ENCODE peak calls at places on chromosomes 12 and 14, in ten cellular contexts. Y is H1, T is upper lobe of right lung, P is cardiac muscle cell, Q is osteoblast, V is A549, O is neural progenitor cell, M is fibroblast of pulmonary artery, C is cardiac fibroblast, Z is transverse colon. U is an unnamed sample.

GRCh38 chr14:105974902-105975301 is 448.5 kb downstream of the TMEM121 start:
- DNase-seq in P (no peak), Z (peak), Q (no peak), M (no peak), T (no peak), Y (peak), V (peak), C (no peak), O (no peak), U (no peak)

GRCh38 chr14:90276627-90277367 is 20.4 kb downstream of the PSMC1 start:
- DNase-seq in C (no peak), Q (peak), V (no peak), T (peak), Z (no peak), Y (no peak), M (no peak), P (peak), O (peak), U (peak)

GRCh38 chr12:9761407-9761736 is 671 bp upstream of the CD69 start:
- DNase-seq in Z (no peak), T (no peak), M (no peak), Y (no peak), Q (no peak), O (no peak), P (no peak), C (no peak), V (no peak), U (no peak)

GRCh38 chr12:76183459-76184186 is 99.1 kb upstream of the NAP1L1 start:
- DNase-seq in Z (no peak), M (peak), C (peak), Q (peak), V (peak), O (no peak), P (peak), T (no peak), Y (no peak), U (peak)

GRCh38 chr12:41962171-41962572 is 182.5 kb downstream of the GXYLT1 start:
- DNase-seq in T (no peak), M (no peak), P (no peak), C (no peak), Q (no peak), O (no peak), Y (no peak), Z (no peak), V (no peak), U (no peak)

GRCh38 chr14:104253223-104253822 is 114.9 kb downstream of the KIF26A start:
- DNase-seq in M (no peak), C (no peak), Z (no peak), T (peak), Y (no peak), V (no peak), P (no peak), O (no peak), Q (peak), U (no peak)

GRCh38 chr12:78562358-78563205 is 302.0 kb upstream of the SYT1 start:
- DNase-seq in P (peak), Z (no peak), M (peak), Q (no peak), C (peak), T (no peak), V (peak), O (no peak), Y (no peak), U (peak)

GRCh38 chr12:3175238-3175637 is 98.1 kb downstream of the TSPAN9 start:
- DNase-seq in C (no peak), M (no peak), O (no peak), V (no peak), P (no peak), Y (no peak), Z (no peak), T (no peak), Q (peak), U (no peak)

GRCh38 chr14:97185186-97185585 is 388.0 kb downstream of the VRK1 start:
- DNase-seq in O (peak), V (peak), C (no peak), Q (no peak), T (no peak), P (no peak), Z (no peak), M (no peak), Y (peak), U (peak)

GRCh38 chr14:105092912-105093425 is 27.7 kb upstream of the GPR132 start:
- DNase-seq in T (peak), Y (peak), O (peak), V (peak), P (peak), Q (peak), C (peak), M (peak), Z (peak), U (no peak)

GRCh38 chr12:127145929-127146789 is 1120.8 kb upstream of the TMEM132C start:
- DNase-seq in O (no peak), C (peak), T (peak), P (peak), Q (peak), Z (peak), V (peak), Y (no peak), M (peak), U (peak)

GRCh38 chr14:74804219-74804825 is 41.2 kb downstream of the YLPM1 start:
- DNase-seq in T (no peak), Z (peak), P (peak), O (peak), Y (no peak), M (peak), V (peak), Q (peak), C (peak), U (peak)

GRCh38 chr12:21933656-21934055 is 7.6 kb downstream of the ABCC9 start:
- DNase-seq in M (no peak), Z (no peak), Y (no peak), O (no peak), Q (no peak), T (no peak), V (no peak), C (no peak), P (no peak), U (peak)

GRCh38 chr14:104935955-104936354 is 11.3 kb downstream of the PLD4 start:
- DNase-seq in Q (peak), P (no peak), V (no peak), C (no peak), T (peak), M (no peak), Y (no peak), O (no peak), Z (no peak), U (no peak)

GRCh38 chr14:104592785-104593184 is 11.8 kb downstream of the TMEM179 start:
- DNase-seq in P (no peak), C (no peak), V (no peak), T (no peak), M (no peak), Z (no peak), O (no peak), Y (no peak), Q (peak), U (no peak)

GRCh38 chr14:98608071-98609060 is 663.6 kb downstream of the BCL11B start:
- DNase-seq in V (no peak), P (no peak), Y (no peak), O (no peak), M (no peak), Q (no peak), Z (no peak), T (no peak), C (no peak), U (no peak)

GRCh38 chr12:47105914-47106674 is 26.3 kb upstream of the AMIGO2 start:
- DNase-seq in C (no peak), P (no peak), T (no peak), Z (peak), Q (no peak), V (no peak), M (no peak), Y (no peak), O (no peak), U (no peak)

GRCh38 chr12:80936642-80937390 is 918 bp downstream of the LIN7A start:
- DNase-seq in O (peak), V (peak), Y (peak), C (peak), Z (peak), M (peak), Q (peak), T (peak), P (peak), U (peak)

GRCh38 chr12:131942671-131943070 is 7.1 kb upstream of the EP400 start:
- DNase-seq in V (no peak), T (peak), P (no peak), O (no peak), C (no peak), Y (no peak), Q (peak), Z (no peak), M (no peak), U (no peak)

GRCh38 chr12:98227162-98227561 is 288.2 kb upstream of the TMPO start:
- DNase-seq in C (peak), T (no peak), V (peak), P (peak), Q (no peak), Y (no peak), M (peak), O (peak), Z (no peak), U (peak)

DNA sequence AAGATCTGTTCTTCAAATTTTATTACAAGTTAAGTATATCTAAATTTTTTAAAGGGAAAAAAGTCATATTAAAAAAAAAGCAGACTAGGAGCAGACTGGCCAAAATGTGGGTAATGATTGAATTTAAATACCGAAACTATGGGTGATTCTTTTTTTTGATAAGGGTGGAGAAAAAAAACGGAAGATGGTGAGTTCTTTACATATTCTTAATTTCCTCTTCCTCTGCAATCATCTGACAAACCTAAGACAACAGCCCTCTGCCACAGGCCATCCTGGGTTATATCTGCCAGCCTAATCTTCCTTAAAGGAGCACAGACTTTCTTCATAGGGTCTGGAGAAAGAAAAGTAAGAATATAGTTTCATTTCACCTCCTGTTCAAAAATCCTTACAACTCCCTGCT is 108.0 kb downstream of the PPP2R5E start:
- DNase-seq in O (no peak), Q (no peak), M (no peak), Y (no peak), C (no peak), P (no peak), V (no peak), Z (no peak), T (no peak), U (no peak)
- H3K4me3 ChIP-seq in O (no peak), Q (no peak), M (no peak), Y (no peak), C (no peak), P (no peak), V (no peak), Z (no peak), T (no peak), U (no peak)

GRCh38 chr12:14930299-14930698 is 8.0 kb downstream of the ERP27 start:
- DNase-seq in T (no peak), Y (no peak), Z (no peak), P (no peak), Q (no peak), V (no peak), C (peak), M (peak), O (no peak), U (no peak)
- TF ChIP-seq CTCF in T (peak), Y (no peak), Z (no peak), P (no peak), Q (no peak), V (no peak), C (peak), M (peak), O (no peak), U (no peak)

DNA sequence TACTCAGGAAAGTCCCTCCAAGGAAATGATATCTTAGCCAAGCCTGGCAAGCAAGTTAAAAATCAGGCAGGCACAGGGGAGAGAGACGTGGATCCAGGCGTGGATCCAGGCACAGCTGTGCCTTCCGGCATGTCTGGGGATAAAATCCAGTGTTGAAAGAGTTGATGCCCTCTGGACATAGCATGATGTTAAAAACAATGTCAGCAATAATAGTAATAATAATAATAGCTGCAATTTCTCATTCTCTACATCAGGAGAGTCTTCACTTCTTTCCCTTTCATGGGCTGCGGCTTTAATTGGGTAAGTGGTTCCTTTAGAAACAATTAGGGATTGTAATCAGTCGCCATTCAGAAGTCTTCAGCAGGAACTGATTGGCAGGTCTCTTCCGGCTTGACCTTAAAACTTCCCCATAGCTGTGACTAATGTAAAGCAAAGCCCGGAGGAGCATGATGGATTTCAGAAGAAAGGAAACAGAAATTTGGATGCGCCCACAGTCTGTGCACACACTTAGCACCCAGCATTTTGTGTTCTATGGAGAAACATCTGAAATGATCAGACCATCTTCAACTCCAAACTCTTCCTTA is 230.1 kb downstream of the SLC41A2 start:
- DNase-seq in P (peak), O (peak), C (no peak), Q (no peak), Y (no peak), M (no peak), T (no peak), Z (no peak), V (no peak), U (no peak)
- H3K4me3 ChIP-seq in P (no peak), O (no peak), C (no peak), Q (no peak), Y (no peak), M (no peak), T (no peak), Z (no peak), V (no peak), U (no peak)

GRCh38 chr12:118982308-118982707 is 967 bp downstream of the SRRM4 start:
- DNase-seq in P (no peak), O (no peak), Q (no peak), C (no peak), M (no peak), Z (no peak), T (no peak), V (no peak), Y (no peak), U (no peak)

GRCh38 chr12:118983147-118983824 is 1.9 kb downstream of the SRRM4 start:
- DNase-seq in Y (no peak), O (no peak), P (no peak), V (no peak), C (no peak), Z (no peak), M (no peak), Q (no peak), T (no peak), U (no peak)

GRCh38 chr12:118981285-118982201 is at the start of gene SRRM4:
- DNase-seq in Q (no peak), Z (no peak), Y (peak), V (no peak), M (no peak), P (no peak), T (peak), O (peak), C (no peak), U (no peak)

GRCh38 chr12:118980407-118981014 is 830 bp upstream of the SRRM4 start:
- DNase-seq in C (no peak), P (no peak), M (no peak), Q (no peak), Y (peak), T (no peak), O (peak), Z (no peak), V (no peak), U (no peak)

GRCh38 chr12:118979763-118980406 is 1.5 kb upstream of the SRRM4 start:
- DNase-seq in P (peak), V (peak), O (peak), T (peak), Z (peak), C (peak), Y (peak), Q (peak), M (peak), U (peak)
- TF ChIP-seq CTCF in P (peak), V (peak), O (peak), T (peak), Z (peak), C (peak), Y (peak), Q (peak), M (peak), U (peak)

DNA sequence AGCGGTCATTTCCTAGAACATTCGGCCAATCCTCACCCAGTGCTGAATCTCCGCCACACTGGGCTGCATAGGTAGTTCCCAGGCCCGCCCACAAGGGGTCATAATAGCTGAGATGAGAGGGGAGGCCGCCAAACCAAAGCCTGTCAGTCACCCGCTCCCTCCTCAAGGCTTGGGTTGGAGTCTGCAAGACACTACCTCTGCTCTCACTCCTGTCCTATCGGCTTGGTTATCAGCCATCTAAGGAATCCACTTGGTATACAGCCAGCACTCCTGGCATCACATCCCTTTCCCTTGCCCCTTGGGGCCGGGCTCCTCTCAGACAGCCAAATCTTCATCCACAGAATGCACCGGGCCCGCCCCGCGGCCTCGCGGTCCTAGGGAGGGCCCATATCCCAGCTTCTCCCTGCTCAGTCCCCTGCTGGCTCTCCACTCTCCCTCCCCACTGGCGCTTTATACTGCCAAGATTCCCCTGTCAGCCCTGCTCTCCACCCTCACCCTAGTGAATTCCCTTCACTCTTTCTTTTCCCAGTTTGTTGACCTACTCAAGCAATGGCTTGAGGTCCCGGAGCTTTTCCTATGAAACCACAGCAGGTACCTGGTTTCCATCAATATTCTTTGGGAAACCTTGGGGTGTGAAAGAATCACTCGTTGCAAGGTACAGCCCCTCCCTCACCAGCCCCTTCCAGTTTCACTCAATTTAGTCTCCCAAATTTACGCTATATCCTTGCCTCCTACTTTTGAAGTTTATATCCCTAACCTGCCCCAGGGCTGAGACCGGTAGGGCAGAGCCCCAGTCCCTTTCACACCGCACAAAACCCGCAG is 1.5 kb downstream of the IFFO1 start:
- DNase-seq in Z (peak), C (peak), O (peak), Y (peak), V (peak), T (peak), M (peak), Q (peak), P (peak), U (peak)
- H3K4me3 ChIP-seq in Z (peak), C (peak), O (peak), Y (peak), V (no peak), T (peak), M (peak), Q (peak), P (peak), U (peak)

GRCh38 chr14:94310248-94310647 is 12.9 kb downstream of the SERPINA6 start:
- DNase-seq in Z (no peak), C (no peak), Q (no peak), V (no peak), P (no peak), T (no peak), M (no peak), Y (no peak), O (no peak), U (no peak)

GRCh38 chr14:94306047-94306978 is 13.2 kb upstream of the SERPINA10 start:
- DNase-seq in C (no peak), Y (no peak), V (no peak), Z (no peak), T (no peak), O (peak), M (no peak), P (no peak), Q (no peak), U (no peak)

GRCh38 chr14:94309721-94310120 is 13.4 kb downstream of the SERPINA6 start:
- DNase-seq in Z (no peak), C (no peak), P (no peak), T (no peak), V (no peak), O (no peak), M (no peak), Q (no peak), Y (no peak), U (no peak)

GRCh38 chr14:94305620-94306019 is 12.6 kb upstream of the SERPINA10 start:
- DNase-seq in T (no peak), C (no peak), Y (no peak), V (no peak), Q (no peak), Z (no peak), P (no peak), O (no peak), M (no peak), U (no peak)

DNA sequence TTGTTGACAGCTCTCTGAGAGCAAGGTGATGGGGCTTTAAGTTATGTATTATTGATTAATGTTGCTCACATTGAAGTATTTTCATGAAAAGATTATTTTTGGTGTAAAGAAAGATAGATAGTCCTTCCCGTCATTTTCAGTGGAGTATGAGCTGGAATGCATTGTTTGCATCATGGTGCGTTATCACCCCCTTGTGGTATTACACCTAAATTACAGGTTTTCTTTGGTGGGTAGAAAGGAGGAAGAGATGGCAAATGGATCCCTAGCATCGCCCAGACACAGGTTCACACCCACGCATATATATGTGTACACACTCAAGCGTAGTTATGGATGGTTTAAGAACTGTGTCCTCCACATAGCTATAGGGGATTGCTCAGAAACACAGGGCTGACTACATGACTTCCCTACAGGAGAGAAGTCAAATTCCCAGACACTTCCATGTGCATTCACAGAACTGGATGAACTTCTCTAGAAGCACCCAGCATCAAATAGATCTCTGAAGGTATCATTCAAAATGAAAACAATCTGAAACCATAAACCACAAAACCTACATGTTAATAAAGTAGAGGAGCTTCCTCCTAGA is 14.4 kb upstream of the SERPINA10 start:
- DNase-seq in C (no peak), Q (no peak), T (no peak), P (no peak), Z (no peak), V (peak), O (peak), Y (peak), M (peak), U (peak)
- TF ChIP-seq CTCF in C (peak), Q (peak), T (no peak), P (no peak), Z (no peak), V (no peak), O (peak), Y (peak), M (peak), U (peak)

DNA sequence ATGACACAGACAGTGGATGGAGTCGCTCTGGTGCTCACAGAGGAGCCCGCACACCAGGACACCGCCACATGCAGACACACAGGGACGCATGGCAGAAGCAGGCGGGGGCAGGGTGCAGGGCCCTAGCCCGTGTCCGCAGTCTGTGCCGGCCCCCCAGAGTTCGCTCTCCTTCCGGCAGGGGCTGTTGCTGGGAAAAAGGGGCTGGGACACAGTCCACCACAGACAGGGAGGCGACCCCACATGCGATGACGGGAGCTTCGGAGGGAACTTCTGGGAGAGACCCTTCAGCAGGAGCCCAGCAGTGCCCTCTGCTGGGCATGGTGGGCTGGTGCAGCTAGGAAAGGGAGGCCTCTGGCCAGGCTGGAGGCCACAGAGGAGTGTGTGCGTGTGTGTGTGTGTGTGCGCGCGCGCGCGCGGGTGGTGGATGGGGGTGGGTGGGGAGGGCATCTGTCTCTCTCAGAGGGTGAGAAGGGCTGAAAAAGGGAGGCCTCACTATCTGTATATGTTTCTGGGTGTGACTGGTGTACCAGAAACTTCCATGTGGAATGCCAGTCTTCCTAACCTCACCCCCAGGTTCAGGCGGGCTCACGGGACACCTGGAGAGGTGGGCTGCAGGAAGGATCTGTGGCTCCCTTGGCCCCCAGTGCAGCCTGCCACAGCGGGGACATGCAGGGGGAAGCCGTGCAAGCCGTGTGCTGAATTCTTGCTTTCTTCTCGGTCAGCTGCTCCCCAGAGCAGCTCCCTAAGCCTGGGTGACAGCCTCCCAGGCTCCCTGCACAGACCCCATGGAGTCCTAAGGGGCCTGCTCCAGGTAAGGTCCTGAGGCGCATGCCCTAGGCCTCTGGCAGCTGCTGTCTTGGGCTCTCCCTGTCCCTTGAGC is 60.7 kb downstream of the PLEKHG3 start:
- DNase-seq in T (peak), P (peak), Z (peak), Q (peak), Y (peak), O (peak), M (peak), V (peak), C (peak), U (peak)
- H3K4me3 ChIP-seq in T (peak), P (no peak), Z (no peak), Q (peak), Y (peak), O (no peak), M (peak), V (peak), C (peak), U (no peak)